ENCODE peak calls at places on chromosomes 3 and 15, in five cellular contexts. S, X, P, D and L are unnamed samples.

GRCh38 chr15:98706986-98707385 is 58.6 kb downstream of the IGF1R start:
- DNase-seq in S (no peak), X (no peak), P (no peak), D (no peak), L (no peak)

GRCh38 chr3:150721285-150722130 is 17.8 kb upstream of the ERICH6 start:
- DNase-seq in S (peak; percentile 79), X (peak; percentile 27), P (no peak), D (no peak), L (peak; percentile 75)

GRCh38 chr15:78392430-78392829 is 45.6 kb upstream of the IREB2 start:
- DNase-seq in S (no peak), X (no peak), P (no peak), D (no peak), L (no peak)

GRCh38 chr15:70318594-70318993 is 220.9 kb upstream of the TLE3 start:
- DNase-seq in S (no peak), X (no peak), P (no peak), D (peak; percentile 41), L (no peak)

GRCh38 chr15:92817339-92817886 is 82.7 kb upstream of the CHD2 start:
- DNase-seq in S (no peak), X (no peak), P (no peak), D (no peak), L (no peak)

GRCh38 chr15:52527898-52528464 is 699 bp downstream of the MYO5A start:
- DNase-seq in S (peak; percentile 28), X (peak; percentile 37), P (peak; percentile 14), D (peak; percentile 25), L (no peak)

GRCh38 chr3:79361748-79362378 is 405.9 kb downstream of the ROBO1 start:
- DNase-seq in S (peak; percentile 71), X (peak; percentile 21), P (no peak), D (no peak), L (peak; percentile 42)

GRCh38 chr15:87671289-87671688 is 585.2 kb downstream of the NTRK3 start:
- DNase-seq in S (no peak), X (no peak), P (no peak), D (no peak), L (no peak)

GRCh38 chr3:132587401-132587800 is 9.7 kb upstream of the ACKR4 start:
- DNase-seq in S (no peak), X (no peak), P (no peak), D (no peak), L (no peak)

GRCh38 chr15:49887604-49888340 is 231.3 kb downstream of the ATP8B4 start:
- DNase-seq in S (peak; percentile 47), X (no peak), P (no peak), D (peak; percentile 74), L (peak; percentile 56)

GRCh38 chr15:57537072-57537471 is 54.6 kb upstream of the MYZAP start:
- DNase-seq in S (peak; percentile 46), X (peak; percentile 63), P (peak; percentile 88), D (peak; percentile 50), L (peak; percentile 63)

GRCh38 chr3:7444886-7445285 is 584.0 kb downstream of the GRM7 start:
- DNase-seq in S (no peak), X (no peak), P (no peak), D (no peak), L (no peak)

GRCh38 chr3:131072845-131073244 is 46.2 kb downstream of the NEK11 start:
- DNase-seq in S (peak; percentile 26), X (peak; percentile 29), P (no peak), D (peak; percentile 24), L (peak; percentile 32)

GRCh38 chr3:140726061-140726460 is 48.2 kb downstream of the TRIM42 start:
- DNase-seq in S (no peak), X (no peak), P (no peak), D (no peak), L (no peak)

GRCh38 chr15:41281236-41281635 is 50.2 kb downstream of the CHP1 start:
- DNase-seq in S (peak; percentile 94), X (peak; percentile 81), P (no peak), D (no peak), L (peak; percentile 88)

GRCh38 chr15:96369351-96369750 is 38.9 kb downstream of the NR2F2 start:
- DNase-seq in S (no peak), X (no peak), P (no peak), D (no peak), L (no peak)

GRCh38 chr3:111603679-111604643 is 8.8 kb upstream of the ZBED2 start:
- DNase-seq in S (no peak), X (no peak), P (no peak), D (no peak), L (no peak)

GRCh38 chr3:106068795-106069194 is 200.0 kb upstream of the CBLB start:
- DNase-seq in S (peak; percentile 71), X (no peak), P (no peak), D (no peak), L (peak; percentile 59)

GRCh38 chr15:58066042-58066867 is 744 bp upstream of the ALDH1A2 start:
- DNase-seq in S (peak; percentile 43), X (peak; percentile 36), P (peak; percentile 67), D (peak; percentile 68), L (peak; percentile 35)

GRCh38 chr15:54618120-54618519 is 578.6 kb downstream of the RSL24D1 start:
- DNase-seq in S (no peak), X (no peak), P (no peak), D (no peak), L (no peak)

GRCh38 chr3:56421205-56421604 is 47.1 kb downstream of the ERC2 start:
- DNase-seq in S (no peak), X (no peak), P (no peak), D (no peak), L (no peak)

GRCh38 chr3:64687781-64688515 is at the start of gene ADAMTS9:
- DNase-seq in S (peak; percentile 87), X (peak; percentile 69), P (peak; percentile 61), D (peak; percentile 84), L (peak; percentile 79)

GRCh38 chr3:109387241-109387640 is 49.9 kb upstream of the DPPA4 start:
- DNase-seq in S (no peak), X (no peak), P (no peak), D (no peak), L (no peak)
- H3K4me3 ChIP-seq in S (no peak overlapping the region), X (no peak overlapping the region), P (no peak overlapping the region), D (no peak overlapping the region), L (no peak overlapping the region)

GRCh38 chr15:67922106-67922505 is 82.3 kb upstream of the RNU6-1 start:
- DNase-seq in S (no peak), X (no peak), P (no peak), D (no peak), L (no peak)

GRCh38 chr15:67925182-67925581 is 85.3 kb upstream of the RNU6-1 start:
- DNase-seq in S (no peak), X (no peak), P (no peak), D (no peak), L (no peak)

GRCh38 chr15:67922971-67923646 is 83.3 kb upstream of the RNU6-1 start:
- DNase-seq in S (no peak), X (no peak), P (no peak), D (no peak), L (no peak)

GRCh38 chr15:67923647-67923971 is 83.8 kb upstream of the RNU6-1 start:
- DNase-seq in S (peak; percentile 26), X (no peak), P (no peak), D (no peak), L (peak; percentile 56)

GRCh38 chr15:67924359-67924974 is 84.6 kb upstream of the RNU6-1 start:
- DNase-seq in S (no peak), X (no peak), P (no peak), D (no peak), L (no peak)
- H3K4me3 ChIP-seq in S (no peak overlapping the region), X (no peak overlapping the region), P (no peak overlapping the region), D (no peak overlapping the region), L (no peak overlapping the region)

GRCh38 chr3:181710581-181711255 is 1.0 kb upstream of the SOX2 start:
- DNase-seq in S (no peak), X (no peak), P (no peak), D (no peak), L (no peak)
- H3K4me3 ChIP-seq in S (no peak overlapping the region), X (no peak overlapping the region), P (no peak overlapping the region), D (no peak overlapping the region), L (no peak overlapping the region)

DNA sequence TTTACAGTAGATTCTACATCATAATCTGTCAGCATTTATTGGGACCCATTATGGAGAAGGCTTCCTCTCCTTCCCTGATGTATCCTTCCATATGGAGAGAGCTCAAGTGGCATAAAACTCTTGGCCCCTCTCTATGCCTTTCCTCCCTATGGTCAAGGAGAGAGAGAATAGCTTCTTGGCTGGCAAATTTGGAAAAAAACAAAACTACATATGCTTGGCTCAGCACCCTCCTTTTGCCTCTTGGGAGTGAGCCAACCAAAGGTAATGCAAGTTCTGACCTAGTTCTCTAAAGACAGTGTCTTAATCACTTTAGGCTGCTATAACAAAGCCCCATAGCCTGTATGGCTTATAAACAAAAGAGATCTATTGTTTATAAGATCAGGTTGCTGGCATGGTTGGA is 37.5 kb downstream of the C3orf70 start:
- DNase-seq in S (no peak), X (no peak), P (no peak), D (no peak), L (no peak)
- H3K4me3 ChIP-seq in S (no peak overlapping the region), X (no peak overlapping the region), P (no peak overlapping the region), D (no peak overlapping the region), L (no peak overlapping the region)

GRCh38 chr3:178476886-178477285 is 59.4 kb upstream of the KCNMB2 start:
- DNase-seq in S (no peak), X (no peak), P (no peak), D (no peak), L (no peak)

GRCh38 chr3:178472941-178473340 is 63.3 kb upstream of the KCNMB2 start:
- DNase-seq in S (no peak), X (no peak), P (no peak), D (no peak), L (no peak)

GRCh38 chr3:178479446-178479845 is 56.8 kb upstream of the KCNMB2 start:
- DNase-seq in S (no peak), X (no peak), P (no peak), D (no peak), L (no peak)

GRCh38 chr3:178475062-178475461 is 61.2 kb upstream of the KCNMB2 start:
- DNase-seq in S (no peak), X (no peak), P (peak; percentile 73), D (no peak), L (no peak)

DNA sequence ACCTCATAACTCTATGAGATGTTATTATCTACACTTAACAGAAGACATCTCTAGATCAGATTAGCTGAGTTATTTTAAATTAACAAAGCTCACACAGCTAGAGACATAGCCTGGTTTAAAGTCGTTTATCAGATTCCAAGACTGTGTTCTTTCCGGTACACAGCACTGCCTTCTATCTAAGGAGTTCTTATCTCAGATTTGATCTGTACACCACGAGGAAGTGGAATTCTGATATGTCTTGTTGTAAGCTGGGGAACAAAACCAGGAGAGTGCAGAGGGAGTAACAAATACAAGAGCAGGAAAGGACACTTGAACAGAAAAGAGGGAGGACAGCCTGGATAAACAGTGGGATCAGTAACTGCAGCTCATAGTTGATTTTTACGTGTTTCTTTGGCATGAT is 61.7 kb upstream of the KCNMB2 start:
- DNase-seq in S (no peak), X (no peak), P (no peak), D (no peak), L (peak; percentile 18)
- H3K4me3 ChIP-seq in S (no peak overlapping the region), X (no peak overlapping the region), P (no peak overlapping the region), D (no peak overlapping the region), L (no peak overlapping the region)